ENCODE peak calls at places on chromosomes 5 and 9, in five cellular contexts. X is OCI-LY7, L is pancreas, D is left lung, W is esophagus squamous epithelium. J is an unnamed sample.

GRCh38 chr5:94028001-94028400 is 286.6 kb upstream of the POU5F2 start:
- DNase-seq in X (no peak), L (no peak), D (no peak), W (no peak), J (no peak)

GRCh38 chr9:6930827-6931226 is 173.1 kb downstream of the KDM4C start:
- DNase-seq in X (no peak), L (no peak), D (no peak), W (no peak), J (peak)

GRCh38 chr9:99103909-99104458 is 929 bp upstream of the TGFBR1 start:
- DNase-seq in X (no peak), L (no peak), D (no peak), W (no peak), J (peak)

GRCh38 chr5:39399135-39400036 is 25.4 kb downstream of the DAB2 start:
- DNase-seq in X (no peak), L (no peak), D (no peak), W (no peak), J (peak)

GRCh38 chr9:77469515-77470197 is 178.5 kb downstream of the GNA14 start:
- DNase-seq in X (no peak), L (no peak), D (no peak), W (no peak), J (no peak)

GRCh38 chr9:93231716-93232115 is 47.8 kb downstream of the WNK2 start:
- DNase-seq in X (no peak), L (no peak), D (no peak), W (no peak), J (no peak)

GRCh38 chr5:1144089-1144488 is 32.2 kb upstream of the SLC12A7 start:
- DNase-seq in X (no peak), L (no peak), D (peak), W (no peak), J (no peak)

GRCh38 chr9:76932778-76933177 is 26.9 kb upstream of the PRUNE2 start:
- DNase-seq in X (no peak), L (no peak), D (no peak), W (no peak), J (no peak)

GRCh38 chr5:115599502-115599901 is 2.8 kb downstream of the TICAM2 start:
- DNase-seq in X (peak), L (no peak), D (no peak), W (no peak), J (peak)

GRCh38 chr9:93134018-93134739 is at the start of gene NINJ1:
- DNase-seq in X (peak), L (peak), D (peak), W (no peak), J (peak)

GRCh38 chr9:3948826-3949578 is 350.9 kb downstream of the GLIS3 start:
- DNase-seq in X (no peak), L (no peak), D (no peak), W (no peak), J (peak)

GRCh38 chr9:3441197-3441816 is 84.5 kb downstream of the RFX3 start:
- DNase-seq in X (peak), L (no peak), D (no peak), W (no peak), J (peak)

GRCh38 chr9:36189978-36190377 is 743 bp upstream of the CLTA start:
- DNase-seq in X (peak), L (no peak), D (no peak), W (no peak), J (no peak)

GRCh38 chr5:61525573-61526142 is 193.6 kb downstream of the ZSWIM6 start:
- DNase-seq in X (no peak), L (no peak), D (no peak), W (no peak), J (peak)

GRCh38 chr5:19608434-19608833 is 379.6 kb downstream of the CDH18 start:
- DNase-seq in X (peak), L (no peak), D (no peak), W (no peak), J (no peak)

GRCh38 chr5:103522586-103522985 is 40.0 kb downstream of the NUDT12 start:
- DNase-seq in X (no peak), L (no peak), D (no peak), W (no peak), J (no peak)

GRCh38 chr9:93268551-93269314 is 84.8 kb downstream of the WNK2 start:
- DNase-seq in X (peak), L (peak), D (peak), W (no peak), J (no peak)

GRCh38 chr5:17248999-17249634 is 31.7 kb downstream of the BASP1 start:
- DNase-seq in X (no peak), L (no peak), D (no peak), W (no peak), J (peak)

GRCh38 chr5:55308254-55308836 is 556 bp downstream of the MTREX start:
- DNase-seq in X (peak), L (no peak), D (no peak), W (no peak), J (no peak)

GRCh38 chr9:135533674-135534073 is 12.3 kb upstream of the OBP2A start:
- DNase-seq in X (no peak), L (no peak), D (no peak), W (no peak), J (no peak)

GRCh38 chr9:5799314-5799713 is 33.6 kb downstream of the ERMP1 start:
- DNase-seq in X (peak), L (no peak), D (no peak), W (no peak), J (peak)

GRCh38 chr5:97125125-97125683 is 17.2 kb downstream of the LIX1 start:
- DNase-seq in X (no peak), L (no peak), D (no peak), W (no peak), J (no peak)

GRCh38 chr5:137843676-137844284 is 23.9 kb upstream of the MYOT start:
- DNase-seq in X (no peak), L (no peak), D (no peak), W (no peak), J (no peak)

GRCh38 chr5:124623265-124623664 is 123.2 kb downstream of the ZNF608 start:
- DNase-seq in X (no peak), L (no peak), D (no peak), W (no peak), J (no peak)

GRCh38 chr9:37604296-37604695 is 11.9 kb upstream of the TOMM5 start:
- DNase-seq in X (no peak), L (no peak), D (no peak), W (no peak), J (no peak)

GRCh38 chr5:15365040-15365439 is 134.9 kb upstream of the FBXL7 start:
- DNase-seq in X (no peak), L (no peak), D (no peak), W (no peak), J (no peak)

GRCh38 chr5:7908317-7908716 is 39.4 kb downstream of the MTRR start:
- DNase-seq in X (no peak), L (no peak), D (no peak), W (no peak), J (no peak)

GRCh38 chr9:97853844-97854695 is 1.0 kb downstream of the FOXE1 start:
- DNase-seq in X (peak), L (peak), D (peak), W (no peak), J (no peak)

GRCh38 chr5:168874713-168875380 is 295.7 kb upstream of the PANK3 start:
- DNase-seq in X (no peak), L (no peak), D (no peak), W (no peak), J (peak)

GRCh38 chr5:172646716-172647285 is 5.7 kb downstream of the NEURL1B start:
- DNase-seq in X (no peak), L (no peak), D (no peak), W (no peak), J (peak)

GRCh38 chr5:7363067-7363677 is 32.8 kb upstream of the ADCY2 start:
- DNase-seq in X (no peak), L (no peak), D (no peak), W (no peak), J (no peak)

GRCh38 chr5:30040483-30041116 is 1152.9 kb upstream of the CDH6 start:
- DNase-seq in X (peak), L (no peak), D (no peak), W (no peak), J (peak)

GRCh38 chr9:105157178-105157583 is 87.3 kb upstream of the SLC44A1 start:
- DNase-seq in X (peak), L (no peak), D (peak), W (no peak), J (peak)

GRCh38 chr9:133184971-133185370 is 21.3 kb upstream of the GBGT1 start:
- DNase-seq in X (peak), L (no peak), D (no peak), W (no peak), J (peak)

GRCh38 chr5:67878911-67879310 is 336.6 kb upstream of the PIK3R1 start:
- DNase-seq in X (no peak), L (no peak), D (no peak), W (no peak), J (no peak)
- H3K27ac ChIP-seq in X (no peak), L (peak), D (no peak), W (no peak), J (no peak)

GRCh38 chr5:157886796-157887380 is 27.9 kb upstream of the CLINT1 start:
- DNase-seq in X (no peak), L (no peak), D (peak), W (no peak), J (no peak)
- H3K27ac ChIP-seq in X (no peak), L (no peak), D (no peak), W (no peak), J (no peak)

GRCh38 chr5:118637947-118638670 is 350.2 kb downstream of the DTWD2 start:
- DNase-seq in X (no peak), L (no peak), D (no peak), W (no peak), J (no peak)
- H3K27ac ChIP-seq in X (no peak), L (no peak), D (no peak), W (no peak), J (no peak)

DNA sequence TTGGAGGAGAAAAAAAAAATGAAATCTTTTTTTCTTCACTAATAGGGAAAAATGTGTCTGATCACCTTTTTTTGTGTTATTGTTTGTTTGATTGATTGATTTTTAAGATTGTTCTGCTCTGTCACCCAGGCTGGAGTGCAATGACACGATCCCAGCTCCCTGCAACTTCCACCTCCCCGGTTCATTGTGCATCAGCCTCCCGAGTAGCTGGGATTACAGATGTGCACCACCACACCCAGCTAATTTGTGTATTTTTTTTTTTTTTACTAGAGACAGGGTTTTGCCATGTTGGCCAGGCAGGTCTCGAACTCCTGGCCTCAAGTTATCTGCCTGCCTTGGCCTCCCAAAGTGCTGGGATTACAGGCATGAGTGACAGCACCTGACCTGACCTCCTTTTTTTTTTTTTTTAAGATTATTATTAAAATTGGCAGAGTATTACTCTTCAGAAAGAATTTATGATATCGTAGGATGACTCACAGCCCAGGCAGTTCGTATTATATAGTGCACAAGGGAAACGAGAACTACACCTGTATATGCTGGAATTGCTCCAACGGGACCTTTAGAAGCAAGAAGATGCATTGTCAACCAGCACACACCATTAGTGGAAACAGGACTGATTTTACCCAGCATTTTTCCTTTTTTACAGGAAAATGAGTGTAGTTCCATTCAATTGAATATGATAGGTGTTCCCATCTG is 27.7 kb downstream of the FUBP3 start:
- DNase-seq in X (no peak), L (no peak), D (no peak), W (no peak), J (peak)
- H3K27ac ChIP-seq in X (no peak), L (no peak), D (no peak), W (no peak), J (no peak)

GRCh38 chr9:14340994-14341393 is 27.1 kb upstream of the NFIB start:
- DNase-seq in X (no peak), L (no peak), D (no peak), W (no peak), J (no peak)
- H3K27ac ChIP-seq in X (no peak), L (no peak), D (no peak), W (peak), J (no peak)

GRCh38 chr9:87324613-87325194 is 173.0 kb upstream of the DAPK1 start:
- DNase-seq in X (peak), L (no peak), D (no peak), W (no peak), J (peak)

GRCh38 chr9:87323933-87324332 is 173.7 kb upstream of the DAPK1 start:
- DNase-seq in X (no peak), L (no peak), D (no peak), W (no peak), J (no peak)

GRCh38 chr9:87327567-87328125 is 170.0 kb upstream of the DAPK1 start:
- DNase-seq in X (no peak), L (no peak), D (no peak), W (no peak), J (no peak)

GRCh38 chr9:87320485-87320884 is 177.2 kb upstream of the DAPK1 start:
- DNase-seq in X (no peak), L (no peak), D (no peak), W (no peak), J (no peak)

GRCh38 chr9:87322840-87323635 is 174.6 kb upstream of the DAPK1 start:
- DNase-seq in X (no peak), L (no peak), D (no peak), W (no peak), J (no peak)
- H3K27ac ChIP-seq in X (no peak), L (no peak), D (no peak), W (no peak), J (no peak)

GRCh38 chr9:113222482-113222841 is 1.1 kb downstream of the SLC31A1 start:
- DNase-seq in X (no peak), L (no peak), D (no peak), W (no peak), J (no peak)
- H3K27ac ChIP-seq in X (no peak), L (no peak), D (peak), W (peak), J (no peak)

DNA sequence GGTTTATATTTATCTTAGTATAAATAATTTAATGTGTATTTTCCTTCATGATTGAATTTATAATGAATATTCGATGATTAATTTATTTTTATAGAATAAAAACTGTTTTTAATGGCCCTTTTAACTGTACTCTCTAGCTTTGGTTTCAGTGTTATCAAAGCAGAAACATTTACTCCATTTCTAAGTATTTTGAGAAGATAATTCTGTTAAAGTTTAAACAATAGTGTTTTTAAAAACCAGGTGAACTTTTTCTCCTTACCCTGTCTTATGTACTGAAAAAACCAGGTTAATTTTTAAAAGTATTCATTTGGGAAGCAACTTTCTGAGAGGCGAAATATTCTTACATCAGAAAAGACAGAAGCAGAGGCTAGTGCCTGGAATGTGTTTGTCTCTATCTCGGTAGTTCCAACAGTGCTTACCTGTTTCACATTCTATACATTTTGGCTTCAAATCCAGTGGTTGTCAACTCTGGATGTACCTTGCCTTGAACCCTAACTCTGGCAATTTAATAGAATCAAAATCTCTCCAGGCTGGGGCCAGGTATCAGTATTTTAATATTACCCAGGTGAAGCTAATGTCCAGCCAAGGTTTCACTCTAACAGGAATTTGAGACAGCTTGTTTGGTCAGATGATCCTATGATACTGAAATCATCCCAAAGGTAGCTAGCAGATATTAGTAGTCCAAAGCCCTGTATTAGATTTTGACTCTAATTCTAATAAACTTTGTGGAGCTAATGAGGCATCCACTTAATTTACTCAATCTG is 434.4 kb downstream of the PDE4D start:
- DNase-seq in X (no peak), L (no peak), D (no peak), W (no peak), J (no peak)
- H3K27ac ChIP-seq in X (no peak), L (peak), D (no peak), W (no peak), J (no peak)

J was measured in brain microvascular endothelial cell.